ENCODE peak calls at places on chromosomes 6 and 20, in four cellular contexts. One of them, this sample, is unnamed.
A peak's percentile ranks its signal among the peaks of the same experiment; 100 is the strongest.

GRCh38 chr6:157151029-157151428 is 172.3 kb downstream of the TMEM242 start:
- DNase-seq in fibroblast of lung: peak; percentile 52
- DNase-seq in CD8-positive, alpha-beta T cell: no peak
- DNase-seq in IMR-90: no peak
- DNase-seq in this sample: peak; percentile 63

GRCh38 chr20:20454850-20455627 is 87.1 kb downstream of the INSM1 start:
- DNase-seq in fibroblast of lung: no peak
- DNase-seq in CD8-positive, alpha-beta T cell: no peak
- DNase-seq in IMR-90: no peak
- DNase-seq in this sample: no peak

GRCh38 chr6:105162377-105162776 is 17.4 kb downstream of the POPDC3 start:
- DNase-seq in fibroblast of lung: no peak
- DNase-seq in CD8-positive, alpha-beta T cell: no peak
- DNase-seq in IMR-90: no peak
- DNase-seq in this sample: no peak

GRCh38 chr6:21915707-21916399 is 322.3 kb downstream of the SOX4 start:
- DNase-seq in fibroblast of lung: peak; percentile 83
- DNase-seq in CD8-positive, alpha-beta T cell: no peak
- DNase-seq in IMR-90: peak; percentile 56
- DNase-seq in this sample: peak; percentile 11

GRCh38 chr6:27091661-27092315 is 155.7 kb upstream of the PRSS16 start:
- DNase-seq in fibroblast of lung: peak; percentile 96
- DNase-seq in CD8-positive, alpha-beta T cell: no peak
- DNase-seq in IMR-90: peak; percentile 95
- DNase-seq in this sample: peak; percentile 94

GRCh38 chr20:24497851-24498250 is 28.4 kb downstream of the SYNDIG1 start:
- DNase-seq in fibroblast of lung: peak; percentile 53
- DNase-seq in CD8-positive, alpha-beta T cell: no peak
- DNase-seq in IMR-90: peak; percentile 33
- DNase-seq in this sample: peak; percentile 33

GRCh38 chr6:89063881-89064280 is 16.7 kb upstream of the PNRC1 start:
- DNase-seq in fibroblast of lung: no peak
- DNase-seq in CD8-positive, alpha-beta T cell: no peak
- DNase-seq in IMR-90: no peak
- DNase-seq in this sample: no peak

GRCh38 chr6:164148789-164149188 is 734.3 kb downstream of the QKI start:
- DNase-seq in fibroblast of lung: peak; percentile 12
- DNase-seq in CD8-positive, alpha-beta T cell: no peak
- DNase-seq in IMR-90: no peak
- DNase-seq in this sample: no peak

GRCh38 chr6:130055271-130055670 is 36.9 kb downstream of the L3MBTL3 start:
- DNase-seq in fibroblast of lung: no peak
- DNase-seq in CD8-positive, alpha-beta T cell: no peak
- DNase-seq in IMR-90: no peak
- DNase-seq in this sample: no peak

GRCh38 chr20:64082821-64083379 is 1.3 kb downstream of the LKAAEAR1 start:
- DNase-seq in fibroblast of lung: no peak
- DNase-seq in CD8-positive, alpha-beta T cell: no peak
- DNase-seq in IMR-90: no peak
- DNase-seq in this sample: no peak
- H3K4me3 ChIP-seq in fibroblast of lung: no peak overlapping the region
- H3K4me3 ChIP-seq in CD8-positive, alpha-beta T cell: peak overlapping the region; percentile 45
- H3K4me3 ChIP-seq in IMR-90: peak overlapping the region; percentile 63
- H3K4me3 ChIP-seq in this sample: peak overlapping the region; percentile 29

GRCh38 chr20:62580733-62581132 is 61.6 kb upstream of the SLCO4A1 start:
- DNase-seq in fibroblast of lung: no peak
- DNase-seq in CD8-positive, alpha-beta T cell: no peak
- DNase-seq in IMR-90: no peak
- DNase-seq in this sample: no peak
- H3K27me3 ChIP-seq in fibroblast of lung: peaks cover 21% of the 10 kb centered on the region
- H3K27me3 ChIP-seq in CD8-positive, alpha-beta T cell: peaks cover 8% of the 10 kb centered on the region
- H3K27me3 ChIP-seq in IMR-90: peaks cover 53% of the 10 kb centered on the region
- H3K27me3 ChIP-seq in this sample: peaks cover 23% of the 10 kb centered on the region

DNA sequence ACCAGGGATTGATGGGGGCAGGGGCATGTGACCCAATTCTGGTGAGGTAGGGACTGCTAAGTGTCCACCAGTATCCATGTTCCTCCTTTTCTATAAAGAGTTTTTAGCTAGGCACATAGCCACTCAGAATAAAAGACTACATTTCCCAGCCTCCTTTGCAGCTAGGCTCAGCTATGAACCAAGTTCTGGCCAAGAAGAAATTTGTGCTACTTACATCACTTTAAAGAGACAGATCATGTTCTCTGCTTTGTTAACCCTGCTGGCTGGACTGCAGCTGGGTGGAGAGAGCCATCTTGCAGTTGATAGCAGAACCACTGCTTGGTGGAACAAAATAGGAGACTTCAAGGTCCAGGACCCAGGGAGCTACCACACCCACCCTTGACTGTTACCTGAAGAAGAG is 5.3 kb upstream of the CCM2L start:
- DNase-seq in fibroblast of lung: no peak
- DNase-seq in CD8-positive, alpha-beta T cell: no peak
- DNase-seq in IMR-90: peak; percentile 36
- DNase-seq in this sample: no peak
- TF ChIP-seq CTCF in fibroblast of lung: no peak
- TF ChIP-seq CTCF in CD8-positive, alpha-beta T cell: no peak
- TF ChIP-seq CTCF in IMR-90: no peak
- TF ChIP-seq CTCF in this sample: no peak

DNA sequence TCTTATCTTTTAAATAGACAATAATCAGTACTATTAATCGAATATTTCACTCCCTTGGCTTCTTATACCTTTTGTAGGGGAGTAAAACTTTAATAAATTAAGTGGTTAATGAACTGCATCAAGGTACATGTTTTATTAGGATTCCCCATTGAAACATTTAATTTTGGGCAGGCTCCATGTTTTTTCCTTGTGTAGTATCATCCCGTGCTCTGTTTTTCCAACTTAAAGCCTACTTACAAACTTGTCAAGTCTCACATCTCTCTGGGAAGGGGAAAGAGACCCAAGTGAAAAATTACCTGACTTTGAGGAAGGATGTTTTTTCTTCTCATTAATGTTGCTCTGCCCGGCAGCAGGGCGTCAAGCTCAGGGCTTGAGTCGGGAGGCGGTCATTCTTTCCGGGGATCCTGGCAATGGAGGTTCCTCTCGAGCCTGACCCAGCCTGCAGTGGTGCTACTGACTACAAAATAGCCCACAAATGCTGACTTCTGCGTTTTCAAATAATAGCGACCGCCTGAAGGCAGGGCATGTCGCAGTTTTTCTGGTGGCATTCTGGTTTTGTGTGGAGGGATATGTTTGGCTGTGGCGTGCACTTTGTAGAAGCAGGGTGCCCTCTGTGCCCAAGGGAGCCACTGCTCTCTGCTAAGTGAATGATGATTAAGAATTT is 2.4 kb downstream of the DSP start:
- DNase-seq in fibroblast of lung: no peak
- DNase-seq in CD8-positive, alpha-beta T cell: no peak
- DNase-seq in IMR-90: no peak
- DNase-seq in this sample: no peak
- H3K4me3 ChIP-seq in fibroblast of lung: no peak overlapping the region
- H3K4me3 ChIP-seq in CD8-positive, alpha-beta T cell: no peak overlapping the region
- H3K4me3 ChIP-seq in IMR-90: peak overlapping the region; percentile 17
- H3K4me3 ChIP-seq in this sample: peak overlapping the region; percentile 81

GRCh38 chr6:138106665-138107077 is 548 bp downstream of the PERP start:
- DNase-seq in fibroblast of lung: no peak
- DNase-seq in CD8-positive, alpha-beta T cell: no peak
- DNase-seq in IMR-90: no peak
- DNase-seq in this sample: no peak

GRCh38 chr6:138107078-138107751 is at the start of gene PERP:
- DNase-seq in fibroblast of lung: peak; percentile 56
- DNase-seq in CD8-positive, alpha-beta T cell: peak; percentile 51
- DNase-seq in IMR-90: peak; percentile 38
- DNase-seq in this sample: peak; percentile 15

GRCh38 chr6:138109042-138109997 is 2.1 kb upstream of the PERP start:
- DNase-seq in fibroblast of lung: peak; percentile 50
- DNase-seq in CD8-positive, alpha-beta T cell: peak; percentile 67
- DNase-seq in IMR-90: peak; percentile 70
- DNase-seq in this sample: peak; percentile 83

GRCh38 chr6:138105880-138106664 is 1.1 kb downstream of the PERP start:
- DNase-seq in fibroblast of lung: no peak
- DNase-seq in CD8-positive, alpha-beta T cell: no peak
- DNase-seq in IMR-90: peak; percentile 15
- DNase-seq in this sample: no peak

GRCh38 chr6:138107752-138108592 is 753 bp upstream of the PERP start:
- DNase-seq in fibroblast of lung: no peak
- DNase-seq in CD8-positive, alpha-beta T cell: no peak
- DNase-seq in IMR-90: no peak
- DNase-seq in this sample: no peak
- H3K27me3 ChIP-seq in fibroblast of lung: no peaks in the 10 kb centered on the region
- H3K27me3 ChIP-seq in CD8-positive, alpha-beta T cell: peaks cover 7% of the 10 kb centered on the region
- H3K27me3 ChIP-seq in IMR-90: peaks cover 8% of the 10 kb centered on the region
- H3K27me3 ChIP-seq in this sample: no peaks in the 10 kb centered on the region

DNA sequence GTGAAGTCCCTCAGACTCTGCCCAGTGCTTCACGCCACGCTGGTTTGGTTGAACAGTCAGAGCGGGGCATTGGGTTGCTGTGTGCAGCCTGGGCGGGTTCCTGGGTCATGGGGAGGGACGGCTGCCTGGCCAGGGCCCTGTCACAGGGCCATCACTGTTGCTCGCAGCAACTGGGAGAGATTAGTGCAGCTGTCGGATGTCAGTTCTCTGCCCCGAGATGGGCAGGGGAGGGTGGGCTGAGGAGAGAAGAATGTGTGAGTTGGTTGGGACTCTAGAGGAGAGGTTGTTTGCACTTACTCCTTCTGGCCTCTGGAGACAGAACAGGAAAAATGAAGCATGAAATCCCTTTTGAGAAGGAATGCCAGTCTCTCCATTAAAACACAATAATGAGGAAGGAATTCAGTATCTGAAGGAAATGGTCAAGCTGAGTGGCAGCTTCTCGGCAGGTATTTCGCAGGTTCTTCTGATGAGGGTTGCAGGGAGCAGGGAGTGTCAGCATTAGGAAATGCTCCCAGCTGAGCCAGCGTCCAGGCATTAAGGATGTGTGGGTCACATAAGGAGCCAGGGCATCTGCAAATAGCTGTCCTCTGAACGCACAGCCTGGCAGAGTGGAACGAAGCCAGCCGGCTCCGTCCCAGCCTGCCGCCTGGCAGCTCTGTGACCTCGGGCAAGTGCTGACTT is 95.9 kb downstream of the SSR1 start:
- DNase-seq in fibroblast of lung: peak; percentile 3
- DNase-seq in CD8-positive, alpha-beta T cell: no peak
- DNase-seq in IMR-90: no peak
- DNase-seq in this sample: no peak
- TF ChIP-seq CTCF in fibroblast of lung: no peak
- TF ChIP-seq CTCF in CD8-positive, alpha-beta T cell: no peak
- TF ChIP-seq CTCF in IMR-90: no peak
- TF ChIP-seq CTCF in this sample: no peak

GRCh38 chr6:145962581-145962980 is 1.6 kb downstream of the SHPRH start:
- DNase-seq in fibroblast of lung: no peak
- DNase-seq in CD8-positive, alpha-beta T cell: no peak
- DNase-seq in IMR-90: no peak
- DNase-seq in this sample: no peak
- H3K4me3 ChIP-seq in fibroblast of lung: peak overlapping the region; percentile 87
- H3K4me3 ChIP-seq in CD8-positive, alpha-beta T cell: no peak overlapping the region
- H3K4me3 ChIP-seq in IMR-90: no peak overlapping the region
- H3K4me3 ChIP-seq in this sample: no peak overlapping the region

GRCh38 chr20:40691566-40692239 is 2.7 kb upstream of the MAFB start:
- DNase-seq in fibroblast of lung: no peak
- DNase-seq in CD8-positive, alpha-beta T cell: no peak
- DNase-seq in IMR-90: no peak
- DNase-seq in this sample: no peak
- H3K27me3 ChIP-seq in fibroblast of lung: peaks cover 26% of the 10 kb centered on the region
- H3K27me3 ChIP-seq in CD8-positive, alpha-beta T cell: peaks cover 16% of the 10 kb centered on the region
- H3K27me3 ChIP-seq in IMR-90: peaks cover 68% of the 10 kb centered on the region
- H3K27me3 ChIP-seq in this sample: peaks cover 61% of the 10 kb centered on the region

GRCh38 chr20:57390604-57391438 is at the start of gene RBM38:
- DNase-seq in fibroblast of lung: peak; percentile 46
- DNase-seq in CD8-positive, alpha-beta T cell: peak; percentile 74
- DNase-seq in IMR-90: peak; percentile 49
- DNase-seq in this sample: no peak

GRCh38 chr20:57387463-57387862 is 3.7 kb upstream of the RBM38 start:
- DNase-seq in fibroblast of lung: no peak
- DNase-seq in CD8-positive, alpha-beta T cell: no peak
- DNase-seq in IMR-90: no peak
- DNase-seq in this sample: no peak

GRCh38 chr20:57389695-57390603 is 1.2 kb upstream of the RBM38 start:
- DNase-seq in fibroblast of lung: no peak
- DNase-seq in CD8-positive, alpha-beta T cell: no peak
- DNase-seq in IMR-90: no peak
- DNase-seq in this sample: no peak

GRCh38 chr20:57387945-57388351 is 3.2 kb upstream of the RBM38 start:
- DNase-seq in fibroblast of lung: no peak
- DNase-seq in CD8-positive, alpha-beta T cell: no peak
- DNase-seq in IMR-90: no peak
- DNase-seq in this sample: no peak

GRCh38 chr20:57388953-57389694 is 2.1 kb upstream of the RBM38 start:
- DNase-seq in fibroblast of lung: peak; percentile 67
- DNase-seq in CD8-positive, alpha-beta T cell: peak; percentile 50
- DNase-seq in IMR-90: peak; percentile 15
- DNase-seq in this sample: no peak
- TF ChIP-seq CTCF in fibroblast of lung: peak; percentile 22
- TF ChIP-seq CTCF in CD8-positive, alpha-beta T cell: peak; percentile 61
- TF ChIP-seq CTCF in IMR-90: no peak
- TF ChIP-seq CTCF in this sample: peak; percentile 51

This sample was measured in brain microvascular endothelial cell.